ENCODE peak calls at places on chromosome 4, in seven cellular contexts. Q is fibroblast of villous mesenchyme; X is astrocyte; C is left colon; R is effector memory CD4-positive, alpha-beta T cell; A is NAMALWA; N is NCI-H1417. M is an unnamed sample.

GRCh38 chr4:88792268-88792781 is 94.7 kb upstream of the NAP1L5 start:
- DNase-seq in Q (peak), X (peak), C (no peak), R (no peak), A (no peak), N (no peak), M (no peak)

GRCh38 chr4:174437324-174437723 is 85.0 kb downstream of the HPGD start:
- DNase-seq in Q (peak), X (peak), C (no peak), R (no peak), A (no peak), N (no peak), M (no peak)

GRCh38 chr4:98987720-98988119 is 7.8 kb upstream of the METAP1 start:
- DNase-seq in Q (no peak), X (no peak), C (no peak), R (no peak), A (no peak), N (no peak), M (no peak)

GRCh38 chr4:113468165-113469022 is 293.1 kb downstream of the CAMK2D start:
- DNase-seq in Q (peak), X (peak), C (peak), R (no peak), A (no peak), N (no peak), M (no peak)

GRCh38 chr4:118351851-118352827 is 664 bp downstream of the PRSS12 start:
- DNase-seq in Q (no peak), X (no peak), C (peak), R (no peak), A (no peak), N (peak), M (peak)

GRCh38 chr4:47510506-47511143 is 25.6 kb downstream of the ATP10D start:
- DNase-seq in Q (peak), X (no peak), C (no peak), R (no peak), A (peak), N (no peak), M (peak)

GRCh38 chr4:151668687-151669402 is 92.0 kb downstream of the GATB start:
- DNase-seq in Q (no peak), X (no peak), C (no peak), R (no peak), A (no peak), N (no peak), M (no peak)

GRCh38 chr4:48268956-48269860 is at the start of gene TEC:
- DNase-seq in Q (peak), X (no peak), C (peak), R (no peak), A (peak), N (no peak), M (peak)

GRCh38 chr4:7151668-7152227 is 40.6 kb upstream of the SORCS2 start:
- DNase-seq in Q (no peak), X (no peak), C (no peak), R (no peak), A (peak), N (no peak), M (peak)

GRCh38 chr4:156238171-156238570 is 284.5 kb upstream of the CTSO start:
- DNase-seq in Q (no peak), X (no peak), C (no peak), R (no peak), A (no peak), N (no peak), M (no peak)

M was measured in RPMI8226.